ENCODE peak calls at places on chromosomes 13 and 19, in four cellular contexts. F is GM18507, R is uterus, X is MG63. N is an unnamed sample.

GRCh38 chr19:37218592-37218935 is 550 bp downstream of the ZNF383 start:
- DNase-seq in F (no peak), R (no peak), X (peak), N (peak)

GRCh38 chr13:49165798-49166752 is 54.1 kb upstream of the MLNR start:
- DNase-seq in F (no peak), R (no peak), X (no peak), N (no peak)

GRCh38 chr19:14575428-14575980 is 3.6 kb upstream of the NDUFB7 start:
- DNase-seq in F (no peak), R (no peak), X (no peak), N (no peak)

GRCh38 chr19:15317392-15318011 is 14.8 kb downstream of the BRD4 start:
- DNase-seq in F (no peak), R (no peak), X (no peak), N (no peak)

GRCh38 chr19:54480048-54480447 is 7.0 kb upstream of the CDC42EP5 start:
- DNase-seq in F (no peak), R (no peak), X (no peak), N (no peak)

GRCh38 chr13:75407998-75408397 is 74.0 kb downstream of the TBC1D4 start:
- DNase-seq in F (no peak), R (no peak), X (no peak), N (no peak)

GRCh38 chr13:113454936-113455335 is 1.6 kb upstream of the ADPRHL1 start:
- DNase-seq in F (no peak), R (no peak), X (no peak), N (no peak)

GRCh38 chr19:2033825-2034159 is 17.3 kb downstream of the MKNK2 start:
- DNase-seq in F (no peak), R (no peak), X (no peak), N (no peak)

GRCh38 chr13:27997904-27998522 is 9.5 kb upstream of the URAD start:
- DNase-seq in F (no peak), R (no peak), X (peak), N (peak)

GRCh38 chr13:32894589-32895001 is 121.6 kb upstream of the KL start:
- DNase-seq in F (no peak), R (no peak), X (no peak), N (peak)

GRCh38 chr19:29714371-29714952 is 599 bp downstream of the C19orf12 start:
- DNase-seq in F (no peak), R (no peak), X (no peak), N (no peak)

GRCh38 chr19:35093941-35094647 is 21.5 kb upstream of the FXYD3 start:
- DNase-seq in F (no peak), R (no peak), X (no peak), N (no peak)

GRCh38 chr13:43307921-43308433 is 284.6 kb downstream of the DNAJC15 start:
- DNase-seq in F (no peak), R (peak), X (peak), N (peak)

GRCh38 chr13:46655727-46656180 is 102.8 kb downstream of the LRCH1 start:
- DNase-seq in F (no peak), R (no peak), X (peak), N (no peak)

GRCh38 chr19:39115105-39115847 is 10.3 kb upstream of the PAK4 start:
- DNase-seq in F (no peak), R (no peak), X (no peak), N (no peak)

GRCh38 chr19:10888421-10888866 is 17.1 kb downstream of the CARM1 start:
- DNase-seq in F (no peak), R (no peak), X (no peak), N (no peak)

GRCh38 chr19:15251749-15252397 is 19.6 kb upstream of the EPHX3 start:
- DNase-seq in F (no peak), R (peak), X (peak), N (peak)

GRCh38 chr13:72255908-72256307 is 388.9 kb upstream of the DACH1 start:
- DNase-seq in F (no peak), R (no peak), X (no peak), N (no peak)

GRCh38 chr19:49894879-49895565 is 1.7 kb downstream of the IL4I1 start:
- DNase-seq in F (no peak), R (no peak), X (no peak), N (peak)

GRCh38 chr13:50584856-50585580 is 258.5 kb downstream of the DLEU7 start:
- DNase-seq in F (no peak), R (no peak), X (no peak), N (no peak)

GRCh38 chr13:21917046-21918010 is 246.5 kb downstream of the FGF9 start:
- DNase-seq in F (no peak), R (no peak), X (peak), N (peak)

GRCh38 chr19:15424692-15425272 is 6.0 kb upstream of the AKAP8L start:
- DNase-seq in F (no peak), R (no peak), X (no peak), N (no peak)

GRCh38 chr13:23558675-23559536 is 11.3 kb upstream of the TNFRSF19 start:
- DNase-seq in F (no peak), R (peak), X (peak), N (peak)

GRCh38 chr19:20182232-20182785 is 15.3 kb downstream of the ZNF486 start:
- DNase-seq in F (no peak), R (no peak), X (no peak), N (no peak)

GRCh38 chr13:112899618-112900600 is 69.1 kb upstream of the MCF2L start:
- DNase-seq in F (no peak), R (no peak), X (no peak), N (no peak)